ENCODE peak calls at places on chromosomes 1 and 21, in four cellular contexts. Y is kidney; W is CD4-positive, CD25-positive, alpha-beta regulatory T cell; N is ovary. H is an unnamed sample.

GRCh38 chr1:43288785-43289466 is 3.5 kb upstream of the C1orf210 start:
- DNase-seq in W (no peak), N (no peak), Y (peak), H (no peak)

GRCh38 chr1:116853680-116854191 is 56.0 kb upstream of the PTGFRN start:
- DNase-seq in Y (no peak), W (no peak), N (no peak), H (no peak)

GRCh38 chr1:43554444-43554992 is 23.8 kb downstream of the PTPRF start:
- DNase-seq in N (no peak), Y (no peak), W (no peak), H (no peak)

GRCh38 chr1:207333620-207334019 is 12.1 kb downstream of the CD55 start:
- DNase-seq in Y (no peak), W (no peak), N (no peak), H (no peak)

GRCh38 chr1:200610846-200611245 is 9.7 kb downstream of the KIF14 start:
- DNase-seq in Y (no peak), W (no peak), N (no peak), H (no peak)

GRCh38 chr1:196143602-196144342 is 464.5 kb downstream of the KCNT2 start:
- DNase-seq in N (no peak), W (no peak), Y (no peak), H (no peak)

GRCh38 chr1:233081686-233082085 is 131.3 kb downstream of the NTPCR start:
- DNase-seq in W (no peak), Y (peak), N (no peak), H (no peak)

GRCh38 chr1:181398544-181398943 is 84.8 kb upstream of the CACNA1E start:
- DNase-seq in W (no peak), N (no peak), Y (no peak), H (no peak)

GRCh38 chr21:43836616-43837015 is 28.4 kb upstream of the AGPAT3 start:
- DNase-seq in N (no peak), W (no peak), Y (peak), H (no peak)

GRCh38 chr1:203630697-203631096 is 4.1 kb downstream of the ATP2B4 start:
- DNase-seq in W (no peak), N (peak), Y (no peak), H (no peak)
- H3K27ac ChIP-seq in W (peak), N (peak), Y (no peak), H (peak)

DNA sequence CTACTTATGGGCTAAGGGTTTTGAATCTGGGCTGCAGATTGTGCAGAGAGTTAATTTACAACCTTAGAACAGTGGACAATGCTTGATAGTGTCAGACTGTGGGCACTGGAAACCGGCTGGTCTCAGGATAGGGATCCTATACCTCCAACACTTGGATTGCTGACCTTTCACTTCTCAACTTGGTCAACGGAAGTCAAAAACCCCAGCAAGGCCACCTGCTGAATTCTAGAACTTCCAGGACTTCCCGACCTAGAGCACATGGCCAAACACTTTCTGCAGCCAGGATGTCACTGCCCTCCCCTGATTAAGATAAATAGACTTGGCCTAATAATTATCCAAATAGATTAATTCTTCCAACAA is 336 bp upstream of the DENND2D start:
- DNase-seq in Y (no peak), N (no peak), W (no peak), H (no peak)
- H3K27ac ChIP-seq in Y (peak), N (no peak), W (peak), H (no peak)

DNA sequence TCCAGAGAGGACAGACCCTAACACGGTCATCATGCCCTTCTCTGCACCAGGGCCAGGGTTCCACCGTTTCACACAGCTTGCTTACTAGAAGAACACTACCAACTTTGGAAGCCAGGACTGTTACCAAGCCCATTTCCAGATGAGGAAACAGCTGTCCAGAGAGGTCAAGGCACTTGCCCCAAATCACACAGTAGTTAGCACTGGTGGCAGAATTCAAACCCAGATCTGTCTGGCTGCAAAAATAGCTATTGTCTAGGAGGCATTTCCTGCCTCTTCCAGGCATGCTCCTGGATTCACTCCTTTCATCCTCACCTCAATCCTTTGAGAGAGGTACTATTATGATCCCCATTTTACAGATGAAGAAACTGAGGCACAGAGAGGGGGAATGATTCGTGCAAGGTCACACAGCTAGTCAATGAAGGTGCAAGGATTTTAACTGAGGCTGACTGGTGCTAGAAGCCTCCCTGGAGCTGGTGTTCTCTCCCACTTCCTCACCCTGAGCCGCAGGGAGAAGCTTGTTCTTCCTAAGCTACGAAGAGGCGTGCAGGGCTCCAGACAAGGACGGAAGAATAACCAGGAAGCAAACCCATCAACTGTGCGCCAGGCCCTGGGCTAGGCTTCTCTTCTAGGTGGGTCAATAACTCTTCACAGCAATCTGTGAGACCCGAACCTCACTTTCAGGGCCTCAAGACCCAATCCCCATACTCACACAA is 558 bp upstream of the LAPTM5 start:
- DNase-seq in Y (no peak), W (no peak), N (no peak), H (no peak)
- H3K27ac ChIP-seq in Y (no peak), W (peak), N (no peak), H (no peak)

GRCh38 chr1:84782311-84782771 is 92.1 kb upstream of the SSX2IP start:
- DNase-seq in Y (peak), W (peak), N (peak), H (peak)
- H3K27ac ChIP-seq in Y (no peak), W (no peak), N (no peak), H (no peak)

GRCh38 chr1:24553931-24554330 is 2.0 kb upstream of the NCMAP start:
- DNase-seq in N (no peak), W (no peak), Y (no peak), H (no peak)

GRCh38 chr1:24554714-24555113 is 1.2 kb upstream of the NCMAP start:
- DNase-seq in Y (no peak), W (no peak), N (no peak), H (no peak)

GRCh38 chr1:24551290-24551859 is 4.5 kb upstream of the NCMAP start:
- DNase-seq in N (no peak), Y (no peak), W (no peak), H (no peak)

GRCh38 chr1:24555591-24556413 is at the start of gene NCMAP:
- DNase-seq in Y (peak), N (no peak), W (peak), H (no peak)

DNA sequence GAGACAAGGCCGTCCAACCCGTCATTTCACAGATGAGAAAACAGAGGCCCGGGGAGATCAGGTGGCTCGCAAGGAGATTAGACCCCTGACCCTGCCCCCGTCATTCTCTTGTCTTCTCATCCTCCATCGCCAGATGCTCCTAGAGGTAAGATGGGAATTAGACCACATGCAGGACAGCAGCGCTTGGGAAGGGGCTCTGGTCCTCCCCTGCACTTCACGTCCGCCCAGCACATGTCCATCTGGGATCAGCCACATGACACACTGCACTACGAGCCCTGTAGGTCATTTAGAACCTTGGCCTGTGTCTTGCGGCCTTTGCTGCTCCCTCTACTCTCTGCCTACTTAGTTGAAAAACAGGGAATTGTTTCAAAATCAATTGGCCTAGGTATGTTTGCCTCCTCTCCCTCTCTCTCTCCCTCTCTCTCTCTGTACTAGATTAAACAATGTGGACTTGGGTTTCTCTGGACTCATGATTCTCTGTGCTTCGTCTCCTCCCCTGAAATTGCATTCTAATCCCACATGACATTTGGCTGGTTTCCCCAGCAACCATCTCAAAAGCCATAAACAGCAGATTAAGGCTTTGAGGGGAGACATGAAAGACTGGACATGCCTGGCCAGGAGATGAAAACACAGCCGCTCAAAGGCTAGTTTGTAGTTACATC is 3.8 kb upstream of the NCMAP start:
- DNase-seq in N (no peak), Y (no peak), W (no peak), H (no peak)
- H3K27ac ChIP-seq in N (no peak), Y (no peak), W (no peak), H (no peak)

GRCh38 chr1:10774615-10775310 is 21.7 kb downstream of the CASZ1 start:
- DNase-seq in N (no peak), Y (peak), W (no peak), H (no peak)

GRCh38 chr1:10773376-10773775 is 23.1 kb downstream of the CASZ1 start:
- DNase-seq in Y (peak), W (no peak), N (no peak), H (no peak)

GRCh38 chr1:10772711-10773110 is 23.7 kb downstream of the CASZ1 start:
- DNase-seq in W (no peak), N (no peak), Y (peak), H (no peak)

GRCh38 chr1:10771789-10772188 is 24.7 kb downstream of the CASZ1 start:
- DNase-seq in N (no peak), W (no peak), Y (peak), H (no peak)

GRCh38 chr1:10773851-10774614 is 22.4 kb downstream of the CASZ1 start:
- DNase-seq in N (no peak), W (no peak), Y (peak), H (no peak)
- H3K27ac ChIP-seq in N (no peak), W (no peak), Y (no peak), H (no peak)

DNA sequence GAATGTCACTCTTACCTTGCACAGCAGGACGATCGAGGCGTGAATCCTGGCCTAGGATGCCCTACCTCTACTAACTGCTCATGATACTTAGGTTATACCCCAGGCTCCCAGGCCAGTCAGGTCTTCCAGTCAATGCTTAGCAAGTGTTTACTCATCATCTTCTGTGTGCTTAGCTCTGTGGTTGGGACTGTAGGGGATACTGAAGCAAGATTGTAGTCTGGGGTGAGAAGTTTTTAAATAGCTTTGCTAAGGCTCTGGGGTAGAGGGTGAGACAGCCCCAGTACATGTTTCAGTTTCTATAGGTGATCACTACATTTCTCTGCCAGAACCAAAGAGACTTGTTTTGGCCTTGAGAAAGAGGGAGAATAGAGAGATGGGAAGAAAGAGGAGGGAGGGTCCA is 250.8 kb upstream of the KIAA0040 start:
- DNase-seq in Y (no peak), W (no peak), N (no peak), H (no peak)
- H3K27ac ChIP-seq in Y (no peak), W (no peak), N (no peak), H (no peak)

DNA sequence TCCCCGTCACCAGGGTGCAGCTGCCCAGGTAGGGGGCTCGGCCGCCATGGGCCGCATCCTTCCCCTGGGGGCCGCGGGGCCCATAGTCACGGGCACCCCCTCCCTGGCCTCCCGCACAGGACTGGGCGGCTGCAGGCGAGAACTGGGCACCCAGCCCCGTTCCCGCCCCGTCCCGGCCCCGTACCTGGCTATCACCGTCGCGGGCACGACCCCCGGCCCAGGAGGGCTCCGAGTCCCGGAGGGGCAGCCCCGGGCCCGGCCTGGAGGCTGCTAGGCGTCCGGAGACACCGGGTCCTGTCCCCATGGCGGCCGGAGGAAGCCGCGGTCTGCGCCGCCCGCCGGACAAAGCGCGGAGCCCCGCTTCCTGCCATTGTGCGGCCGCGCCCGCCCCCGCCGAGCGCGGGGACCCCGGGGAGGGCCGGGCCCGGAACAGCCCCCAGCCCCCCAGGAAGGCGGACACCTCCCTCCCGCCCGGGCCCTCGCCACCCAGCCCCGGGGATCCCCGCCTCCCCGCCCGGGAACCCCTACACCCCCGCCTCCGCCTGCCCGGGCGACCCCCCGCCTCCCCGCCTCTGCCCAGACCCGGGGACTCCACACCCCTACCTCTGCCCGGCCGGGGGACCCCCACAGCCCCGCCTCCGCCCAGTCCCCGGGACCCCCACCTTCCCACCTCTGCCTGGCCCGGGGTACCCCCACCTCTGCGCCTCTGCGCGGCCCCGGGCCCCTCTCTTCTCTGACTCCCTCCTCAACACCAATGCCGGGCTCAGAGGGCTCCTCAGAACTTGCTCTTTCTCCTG is 6.1 kb downstream of the PLEKHG5 start:
- DNase-seq in W (no peak), Y (no peak), N (no peak), H (no peak)
- H3K27ac ChIP-seq in W (no peak), Y (no peak), N (no peak), H (no peak)